ENCODE peak calls at places on chromosomes 13 and 19, in six cellular contexts. D is transverse colon, C is H1, A is A549, B is suprapubic skin, Y is tibial nerve. G is an unnamed sample. For H3K4me1, the result is how much of the 10 kb centered on the place peaks cover.

GRCh38 chr13:112067871-112068305 is 939 bp downstream of the SOX1 start:
- DNase-seq in D (no peak), C (peak), A (no peak), B (no peak), Y (no peak), G (no peak)

GRCh38 chr13:112447761-112448603 is 71.8 kb downstream of the SPACA7 start:
- DNase-seq in D (no peak), C (no peak), A (no peak), B (peak), Y (no peak), G (no peak)

GRCh38 chr19:55642153-55643002 is 1.1 kb upstream of the ZNF581 start:
- DNase-seq in D (peak), C (peak), A (no peak), B (no peak), Y (no peak), G (peak)

GRCh38 chr13:95955719-95956118 is 97.5 kb downstream of the UGGT2 start:
- DNase-seq in D (no peak), C (no peak), A (no peak), B (no peak), Y (no peak), G (no peak)

GRCh38 chr19:4455742-4456565 is 1.6 kb downstream of the UBXN6 start:
- DNase-seq in D (peak), C (no peak), A (no peak), B (peak), Y (peak), G (peak)

GRCh38 chr13:75907044-75907443 is 270.9 kb downstream of the LMO7 start:
- DNase-seq in D (no peak), C (no peak), A (no peak), B (no peak), Y (no peak), G (no peak)

GRCh38 chr13:49749852-49750251 is 42.6 kb downstream of the KPNA3 start:
- DNase-seq in D (no peak), C (no peak), A (no peak), B (no peak), Y (no peak), G (no peak)

GRCh38 chr19:52778811-52779210 is 7.8 kb downstream of the ZNF600 start:
- DNase-seq in D (no peak), C (no peak), A (no peak), B (no peak), Y (no peak), G (no peak)

GRCh38 chr13:99269627-99270252 is 11.6 kb upstream of the GPR18 start:
- DNase-seq in D (no peak), C (no peak), A (peak), B (no peak), Y (no peak), G (no peak)

GRCh38 chr13:40452038-40452666 is 214.3 kb downstream of the FOXO1 start:
- DNase-seq in D (no peak), C (no peak), A (no peak), B (no peak), Y (no peak), G (no peak)

GRCh38 chr19:50909240-50910070 is 1.7 kb downstream of the KLK4 start:
- DNase-seq in D (peak), C (peak), A (peak), B (no peak), Y (peak), G (no peak)

GRCh38 chr19:50835103-50835784 is 1.9 kb upstream of the KLK15 start:
- DNase-seq in D (peak), C (no peak), A (no peak), B (no peak), Y (no peak), G (no peak)

GRCh38 chr19:37226248-37226647 is 8.2 kb downstream of the ZNF383 start:
- DNase-seq in D (no peak), C (no peak), A (peak), B (no peak), Y (no peak), G (no peak)

GRCh38 chr13:41408061-41408460 is 49.3 kb upstream of the RGCC start:
- DNase-seq in D (no peak), C (no peak), A (no peak), B (no peak), Y (no peak), G (no peak)

GRCh38 chr13:79582896-79583295 is 101.9 kb downstream of the NDFIP2 start:
- DNase-seq in D (no peak), C (no peak), A (no peak), B (no peak), Y (no peak), G (no peak)

GRCh38 chr19:29672933-29673336 is 7.7 kb downstream of the PLEKHF1 start:
- DNase-seq in D (peak), C (no peak), A (no peak), B (no peak), Y (no peak), G (no peak)

GRCh38 chr19:7520131-7521051 is 2.0 kb upstream of the MCOLN1 start:
- DNase-seq in D (no peak), C (no peak), A (no peak), B (peak), Y (no peak), G (peak)

GRCh38 chr19:30682576-30683536 is 310.7 kb downstream of the ZNF536 start:
- DNase-seq in D (peak), C (peak), A (peak), B (peak), Y (peak), G (peak)

GRCh38 chr19:28012361-28012760 is 1200.6 kb downstream of the UQCRFS1 start:
- DNase-seq in D (no peak), C (peak), A (no peak), B (no peak), Y (no peak), G (no peak)

GRCh38 chr13:101049166-101049850 is 367.0 kb downstream of the NALCN start:
- DNase-seq in D (no peak), C (no peak), A (no peak), B (no peak), Y (no peak), G (no peak)

GRCh38 chr13:101817898-101818297 is 365.4 kb downstream of the ITGBL1 start:
- DNase-seq in D (no peak), C (no peak), A (no peak), B (no peak), Y (no peak), G (no peak)

GRCh38 chr19:38492147-38492813 is 58.8 kb downstream of the RYR1 start:
- DNase-seq in D (no peak), C (no peak), A (no peak), B (no peak), Y (no peak), G (no peak)

GRCh38 chr13:37595162-37595561 is 3.4 kb downstream of the POSTN start:
- DNase-seq in D (no peak), C (no peak), A (no peak), B (no peak), Y (no peak), G (no peak)

GRCh38 chr19:57441979-57442752 is 7.0 kb downstream of the ZNF749 start:
- DNase-seq in D (no peak), C (no peak), A (no peak), B (no peak), Y (no peak), G (no peak)

GRCh38 chr13:67069117-67069767 is 160.9 kb downstream of the PCDH9 start:
- DNase-seq in D (no peak), C (no peak), A (peak), B (no peak), Y (no peak), G (no peak)

GRCh38 chr13:36193151-36193855 is 21.1 kb downstream of the SOHLH2 start:
- DNase-seq in D (no peak), C (no peak), A (no peak), B (no peak), Y (no peak), G (no peak)

GRCh38 chr19:2612619-2613249 is 89.8 kb downstream of the GNG7 start:
- DNase-seq in D (no peak), C (no peak), A (no peak), B (no peak), Y (no peak), G (no peak)

GRCh38 chr13:46168341-46168740 is 13.6 kb downstream of the LCP1 start:
- DNase-seq in D (peak), C (no peak), A (no peak), B (no peak), Y (peak), G (no peak)

GRCh38 chr19:32997716-32998355 is 25.8 kb downstream of the FAAP24 start:
- DNase-seq in D (no peak), C (no peak), A (no peak), B (no peak), Y (no peak), G (no peak)
- TF ChIP-seq EP300 in D (no peak), C (no peak), A (no peak), B (no peak), Y (no peak), G (no peak)

GRCh38 chr19:48989701-48990291 is 3.3 kb downstream of the GYS1 start:
- DNase-seq in D (no peak), C (no peak), A (no peak), B (no peak), Y (no peak), G (no peak)

GRCh38 chr19:48990400-48990799 is 2.7 kb downstream of the GYS1 start:
- DNase-seq in D (no peak), C (no peak), A (no peak), B (no peak), Y (no peak), G (no peak)

GRCh38 chr19:48992571-48993174 is 436 bp downstream of the GYS1 start:
- DNase-seq in D (no peak), C (peak), A (no peak), B (peak), Y (no peak), G (peak)

GRCh38 chr19:48991823-48992570 is 1.1 kb downstream of the GYS1 start:
- DNase-seq in D (peak), C (no peak), A (peak), B (no peak), Y (peak), G (peak)

GRCh38 chr19:48991011-48991609 is 2.0 kb downstream of the GYS1 start:
- DNase-seq in D (no peak), C (no peak), A (no peak), B (no peak), Y (no peak), G (peak)
- H3K4me3 ChIP-seq in D (no peak), C (no peak), A (no peak), B (peak), Y (no peak), G (no peak)

DNA sequence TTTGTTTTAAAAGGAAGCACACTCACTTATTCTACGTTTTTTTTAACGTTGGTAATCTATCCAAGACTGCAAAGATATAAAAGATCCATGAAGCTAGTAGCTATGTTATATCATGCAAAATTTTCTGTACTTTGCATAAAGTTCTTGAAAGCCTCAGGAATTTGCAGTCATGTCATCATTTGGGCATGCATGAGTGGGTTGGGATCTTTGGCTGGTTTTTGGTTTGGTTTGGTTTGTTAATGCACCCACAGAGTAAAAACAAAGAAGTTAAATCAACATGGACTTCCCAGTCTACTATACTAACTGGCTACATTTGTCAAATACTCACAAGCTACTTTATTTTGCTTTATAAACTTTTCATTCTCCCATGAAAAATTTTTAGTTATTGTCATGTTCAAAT is 26.1 kb downstream of the RXFP2 start:
- DNase-seq in D (no peak), C (no peak), A (no peak), B (no peak), Y (no peak), G (no peak)
- H3K4me1 ChIP-seq in D (under half), C (under half), A (under half), B (under half), Y (under half), G (under half)

GRCh38 chr19:47542030-47542475 is 27.2 kb upstream of the NAPA start:
- DNase-seq in D (peak), C (no peak), A (no peak), B (no peak), Y (no peak), G (no peak)
- TF ChIP-seq EP300 in D (peak), C (no peak), A (no peak), B (no peak), Y (no peak), G (no peak)

DNA sequence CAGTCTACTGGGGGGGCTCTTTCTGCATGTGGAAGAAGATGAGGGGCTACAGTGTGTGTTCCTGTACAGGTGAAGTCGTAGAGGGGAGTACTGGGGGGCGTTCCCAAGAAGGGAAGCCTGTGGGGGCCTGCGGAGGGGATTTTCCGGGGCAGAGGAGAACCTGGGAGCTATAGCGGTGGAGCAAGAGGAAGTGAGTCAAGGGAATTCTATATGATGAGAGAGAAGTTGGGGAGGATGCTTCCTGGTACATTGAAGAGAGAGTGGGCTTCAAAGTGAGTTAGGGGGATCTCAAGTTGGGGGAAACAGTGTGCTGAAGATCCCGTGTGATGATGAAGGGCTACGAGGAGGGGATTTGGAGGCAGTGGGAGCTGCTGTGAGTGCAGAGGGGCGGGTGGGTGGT is 1.9 kb upstream of the CACNG8 start:
- DNase-seq in D (no peak), C (no peak), A (no peak), B (no peak), Y (no peak), G (no peak)
- H3K4me3 ChIP-seq in D (no peak), C (peak), A (no peak), B (no peak), Y (no peak), G (no peak)

GRCh38 chr19:15280915-15281683 is 48.9 kb upstream of the EPHX3 start:
- DNase-seq in D (peak), C (no peak), A (peak), B (peak), Y (peak), G (peak)
- H3K4me1 ChIP-seq in D (half or more), C (under half), A (half or more), B (half or more), Y (under half), G (half or more)

G was measured in ovary.